ENCODE peak calls at places on chromosomes 16 and 17, in four cellular contexts. U is HCT116, I is GM12878, G is K562. T is an unnamed sample. For H3K4me1, the result is how much of the 10 kb centered on the place peaks cover.

GRCh38 chr16:30655815-30656347 is 2.4 kb upstream of the FBRS start:
- DNase-seq in I (no peak), G (no peak), U (no peak), T (no peak)

GRCh38 chr16:15650698-15651161 is 685 bp downstream of the NDE1 start:
- DNase-seq in I (no peak), G (peak), U (no peak), T (no peak)

GRCh38 chr16:50308237-50308965 is 42.0 kb downstream of the ADCY7 start:
- DNase-seq in I (no peak), U (no peak), G (no peak), T (peak)

GRCh38 chr16:58124601-58124915 is 4.6 kb downstream of the CFAP20 start:
- DNase-seq in U (no peak), I (no peak), G (no peak), T (no peak)

GRCh38 chr17:65013613-65014391 is 42.7 kb downstream of the GNA13 start:
- DNase-seq in U (peak), G (no peak), I (no peak), T (no peak)

GRCh38 chr16:25433388-25433787 is 175.7 kb upstream of the ZKSCAN2 start:
- DNase-seq in G (no peak), I (no peak), U (no peak), T (no peak)

GRCh38 chr16:87951550-87952538 is 610 bp downstream of the BANP start:
- DNase-seq in U (no peak), G (peak), I (no peak), T (no peak)

GRCh38 chr16:23072084-23072599 is 77.1 kb downstream of the USP31 start:
- DNase-seq in G (no peak), U (no peak), I (no peak), T (no peak)

GRCh38 chr17:75844530-75845057 is 390 bp upstream of the UNC13D start:
- DNase-seq in G (peak), U (peak), I (no peak), T (no peak)

GRCh38 chr17:42340691-42341127 is 47.5 kb downstream of the STAT3 start:
- DNase-seq in G (no peak), I (no peak), U (no peak), T (no peak)

GRCh38 chr17:7855643-7856080 is 796 bp downstream of the TMEM88 start:
- DNase-seq in I (no peak), U (no peak), G (no peak), T (no peak)

GRCh38 chr17:51454456-51454978 is 194.2 kb downstream of the UTP18 start:
- DNase-seq in I (no peak), U (no peak), G (no peak), T (no peak)

GRCh38 chr17:33013596-33014375 is 22.1 kb downstream of the SPACA3 start:
- DNase-seq in I (no peak), U (no peak), G (peak), T (no peak)

GRCh38 chr17:3539881-3540540 is 17.6 kb downstream of the TRPV3 start:
- DNase-seq in I (no peak), U (no peak), G (peak), T (no peak)

GRCh38 chr17:35213412-35213925 is 19.3 kb upstream of the SLC35G3 start:
- DNase-seq in G (no peak), I (no peak), U (no peak), T (no peak)
- H3K4me1 ChIP-seq in G (under half), I (under half), U (under half), T (under half)

GRCh38 chr17:283911-284675 is 68.5 kb downstream of the RPH3AL start:
- DNase-seq in G (no peak), U (no peak), I (no peak), T (peak)

GRCh38 chr17:288802-289356 is 63.7 kb downstream of the RPH3AL start:
- DNase-seq in I (no peak), U (no peak), G (no peak), T (no peak)

GRCh38 chr17:285751-286422 is 66.7 kb downstream of the RPH3AL start:
- DNase-seq in G (no peak), I (no peak), U (no peak), T (no peak)

GRCh38 chr17:284676-285355 is 67.8 kb downstream of the RPH3AL start:
- DNase-seq in I (no peak), U (no peak), G (no peak), T (peak)

GRCh38 chr17:286571-286970 is 66.0 kb downstream of the RPH3AL start:
- DNase-seq in G (no peak), U (no peak), I (no peak), T (peak)
- TF ChIP-seq EGR1 in G (no peak), U (no peak), I (no peak), T (no peak)

GRCh38 chr17:49980703-49981197 is 11.8 kb downstream of the DLX4 start:
- DNase-seq in U (no peak), G (no peak), I (no peak), T (peak)
- H3K4me1 ChIP-seq in U (under half), G (under half), I (under half), T (under half)

DNA sequence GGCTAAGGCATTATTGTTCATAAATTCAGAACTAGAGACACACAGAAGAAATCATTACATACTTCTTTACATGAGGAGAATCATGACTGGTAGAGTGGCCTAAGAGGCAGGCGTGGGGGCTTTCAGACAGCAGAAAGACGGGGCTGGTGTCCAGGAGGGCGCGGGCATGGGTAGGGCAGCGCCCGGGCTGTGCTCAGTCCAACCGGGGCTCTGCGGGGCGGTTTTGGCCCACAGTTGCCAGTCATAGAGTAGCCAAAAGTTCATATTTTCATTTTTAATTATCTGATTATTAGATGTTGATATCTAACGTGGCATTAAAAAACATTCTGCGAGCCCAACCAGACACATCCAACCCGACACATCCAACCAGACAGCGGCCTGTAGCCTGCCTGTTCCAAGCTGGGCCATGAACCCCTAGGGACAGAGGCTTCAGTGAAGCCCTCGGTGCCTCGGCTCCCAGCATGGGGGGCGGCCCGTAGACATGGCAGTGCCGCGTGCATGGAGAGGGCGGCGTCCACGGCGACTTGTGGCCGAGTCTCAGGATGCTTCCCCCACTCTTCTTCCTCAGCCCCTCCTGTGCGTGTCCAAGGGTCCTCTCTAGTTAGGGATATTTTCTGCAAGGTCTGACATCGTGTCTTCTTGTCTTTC is 162.4 kb upstream of the CHMP6 start:
- DNase-seq in U (no peak), I (no peak), G (no peak), T (no peak)
- TF ChIP-seq EGR1 in U (no peak), I (no peak), G (no peak), T (no peak)

GRCh38 chr17:82272495-82273326 is 789 bp downstream of the CSNK1D start:
- DNase-seq in U (no peak), I (no peak), G (peak), T (no peak)
- H3K4me1 ChIP-seq in U (under half), I (under half), G (under half), T (under half)

GRCh38 chr17:77422104-77422782 is 281.5 kb downstream of the SEC14L1 start:
- DNase-seq in I (no peak), U (no peak), G (no peak), T (no peak)

GRCh38 chr17:77425791-77426641 is 285.2 kb downstream of the SEC14L1 start:
- DNase-seq in G (peak), I (no peak), U (no peak), T (no peak)

GRCh38 chr17:77423589-77424451 is 283.1 kb downstream of the SEC14L1 start:
- DNase-seq in G (no peak), U (no peak), I (no peak), T (no peak)

GRCh38 chr17:77426676-77427386 is 286.1 kb downstream of the SEC14L1 start:
- DNase-seq in G (no peak), U (no peak), I (no peak), T (no peak)

GRCh38 chr17:77424585-77425344 is 284.0 kb downstream of the SEC14L1 start:
- DNase-seq in U (no peak), G (peak), I (no peak), T (no peak)
- TF ChIP-seq EGR1 in U (no peak), G (no peak), I (no peak), T (no peak)

GRCh38 chr16:85323230-85323960 is 211.1 kb upstream of the CIBAR2 start:
- DNase-seq in G (no peak), I (no peak), U (no peak), T (no peak)
- H3K4me1 ChIP-seq in G (under half), I (under half), U (under half), T (under half)

GRCh38 chr17:73591278-73592078 is 52.8 kb downstream of the SDK2 start:
- DNase-seq in G (no peak), I (peak), U (no peak), T (no peak)
- TF ChIP-seq EGR1 in G (no peak), I (no peak), U (no peak), T (no peak)

GRCh38 chr17:66491665-66492064 is 189.3 kb downstream of the PRKCA start:
- DNase-seq in G (no peak), I (no peak), U (no peak), T (no peak)
- H3K4me1 ChIP-seq in G (under half), I (under half), U (under half), T (under half)

T was measured in H1.